ENCODE peak calls at places on chromosomes 2 and 18, in eight cellular contexts. One of them, this sample, is unnamed.

GRCh38 chr2:8058652-8059051 is 623.2 kb upstream of the ID2 start:
- DNase-seq in H1: no peak
- DNase-seq in IMR-90: no peak
- DNase-seq in SK-N-SH: no peak
- DNase-seq in HCT116: no peak
- DNase-seq in HepG2: no peak
- DNase-seq in A549: no peak
- DNase-seq in GM12878: no peak
- DNase-seq in this sample: no peak

GRCh38 chr2:216370961-216371633 is 1.2 kb downstream of the MARCHF4 start:
- DNase-seq in GM12878: no peak
- DNase-seq in IMR-90: no peak
- DNase-seq in SK-N-SH: peak
- DNase-seq in H1: no peak
- DNase-seq in HCT116: no peak
- DNase-seq in HepG2: no peak
- DNase-seq in A549: no peak
- DNase-seq in this sample: no peak

GRCh38 chr2:172335731-172336130 is 91.7 kb upstream of the ITGA6 start:
- DNase-seq in SK-N-SH: no peak
- DNase-seq in HCT116: no peak
- DNase-seq in IMR-90: no peak
- DNase-seq in HepG2: no peak
- DNase-seq in A549: no peak
- DNase-seq in GM12878: no peak
- DNase-seq in H1: no peak
- DNase-seq in this sample: no peak

GRCh38 chr2:27932396-27932795 is 41.9 kb downstream of the BABAM2 start:
- DNase-seq in H1: no peak
- DNase-seq in GM12878: no peak
- DNase-seq in HCT116: peak
- DNase-seq in A549: peak
- DNase-seq in HepG2: peak
- DNase-seq in IMR-90: peak
- DNase-seq in SK-N-SH: no peak
- DNase-seq in this sample: no peak

GRCh38 chr2:165594935-165595255 is 125.4 kb downstream of the CSRNP3 start:
- DNase-seq in SK-N-SH: no peak
- DNase-seq in HepG2: no peak
- DNase-seq in HCT116: no peak
- DNase-seq in H1: no peak
- DNase-seq in GM12878: peak
- DNase-seq in IMR-90: no peak
- DNase-seq in A549: no peak
- DNase-seq in this sample: no peak

GRCh38 chr2:62263076-62263475 is 67.2 kb downstream of the B3GNT2 start:
- DNase-seq in GM12878: no peak
- DNase-seq in HCT116: no peak
- DNase-seq in HepG2: no peak
- DNase-seq in IMR-90: no peak
- DNase-seq in A549: no peak
- DNase-seq in SK-N-SH: no peak
- DNase-seq in H1: no peak
- DNase-seq in this sample: no peak

GRCh38 chr18:32624182-32624723 is 148.6 kb downstream of the KLHL14 start:
- DNase-seq in A549: no peak
- DNase-seq in IMR-90: no peak
- DNase-seq in SK-N-SH: no peak
- DNase-seq in HCT116: no peak
- DNase-seq in H1: no peak
- DNase-seq in GM12878: no peak
- DNase-seq in HepG2: no peak
- DNase-seq in this sample: no peak

GRCh38 chr2:102504833-102505232 is 31.8 kb downstream of the SLC9A4 start:
- DNase-seq in SK-N-SH: no peak
- DNase-seq in HepG2: no peak
- DNase-seq in HCT116: no peak
- DNase-seq in GM12878: no peak
- DNase-seq in IMR-90: no peak
- DNase-seq in A549: no peak
- DNase-seq in H1: no peak
- DNase-seq in this sample: no peak

GRCh38 chr2:28224648-28225471 is 167.8 kb upstream of the FOSL2 start:
- DNase-seq in A549: no peak
- DNase-seq in SK-N-SH: no peak
- DNase-seq in HepG2: no peak
- DNase-seq in IMR-90: peak
- DNase-seq in HCT116: no peak
- DNase-seq in GM12878: no peak
- DNase-seq in H1: no peak
- DNase-seq in this sample: no peak

GRCh38 chr2:23540804-23541360 is 155.9 kb downstream of the KLHL29 start:
- DNase-seq in GM12878: no peak
- DNase-seq in A549: no peak
- DNase-seq in HCT116: no peak
- DNase-seq in SK-N-SH: no peak
- DNase-seq in HepG2: no peak
- DNase-seq in IMR-90: no peak
- DNase-seq in H1: no peak
- DNase-seq in this sample: no peak

GRCh38 chr2:183867206-183867605 is 731.1 kb upstream of the ZNF804A start:
- DNase-seq in H1: no peak
- DNase-seq in A549: no peak
- DNase-seq in IMR-90: no peak
- DNase-seq in HepG2: no peak
- DNase-seq in SK-N-SH: no peak
- DNase-seq in HCT116: no peak
- DNase-seq in GM12878: no peak
- DNase-seq in this sample: no peak

GRCh38 chr2:120397362-120397811 is 51.5 kb downstream of the INHBB start:
- DNase-seq in HepG2: peak
- DNase-seq in H1: no peak
- DNase-seq in IMR-90: no peak
- DNase-seq in GM12878: no peak
- DNase-seq in HCT116: no peak
- DNase-seq in SK-N-SH: no peak
- DNase-seq in A549: peak
- DNase-seq in this sample: no peak

GRCh38 chr2:24181849-24182248 is 7.0 kb downstream of the FAM228A start:
- DNase-seq in GM12878: no peak
- DNase-seq in HCT116: no peak
- DNase-seq in HepG2: no peak
- DNase-seq in H1: no peak
- DNase-seq in SK-N-SH: no peak
- DNase-seq in IMR-90: no peak
- DNase-seq in A549: no peak
- DNase-seq in this sample: peak

GRCh38 chr2:161122772-161123530 is 37.3 kb upstream of the TANK start:
- DNase-seq in A549: peak
- DNase-seq in IMR-90: peak
- DNase-seq in H1: no peak
- DNase-seq in SK-N-SH: no peak
- DNase-seq in HCT116: peak
- DNase-seq in GM12878: no peak
- DNase-seq in HepG2: peak
- DNase-seq in this sample: peak

GRCh38 chr2:195612515-195613495 is 44.2 kb upstream of the SLC39A10 start:
- DNase-seq in H1: peak
- DNase-seq in IMR-90: peak
- DNase-seq in HepG2: peak
- DNase-seq in HCT116: no peak
- DNase-seq in A549: peak
- DNase-seq in GM12878: no peak
- DNase-seq in SK-N-SH: no peak
- DNase-seq in this sample: no peak

GRCh38 chr2:240227538-240228428 is 87.3 kb upstream of the OTOS start:
- DNase-seq in GM12878: no peak
- DNase-seq in SK-N-SH: no peak
- DNase-seq in IMR-90: no peak
- DNase-seq in HepG2: no peak
- DNase-seq in A549: no peak
- DNase-seq in HCT116: no peak
- DNase-seq in H1: no peak
- DNase-seq in this sample: no peak

GRCh38 chr2:29640360-29640759 is 281.0 kb downstream of the ALK start:
- DNase-seq in A549: no peak
- DNase-seq in HCT116: no peak
- DNase-seq in H1: no peak
- DNase-seq in GM12878: no peak
- DNase-seq in IMR-90: no peak
- DNase-seq in HepG2: no peak
- DNase-seq in SK-N-SH: no peak
- DNase-seq in this sample: no peak

GRCh38 chr18:76691800-76692199 is 130.6 kb upstream of the ZNF236 start:
- DNase-seq in H1: no peak
- DNase-seq in GM12878: no peak
- DNase-seq in HCT116: no peak
- DNase-seq in IMR-90: peak
- DNase-seq in SK-N-SH: no peak
- DNase-seq in HepG2: no peak
- DNase-seq in A549: no peak
- DNase-seq in this sample: no peak

GRCh38 chr2:153872311-153873061 is 764 bp downstream of the GALNT13 start:
- DNase-seq in SK-N-SH: peak
- DNase-seq in H1: no peak
- DNase-seq in HepG2: no peak
- DNase-seq in HCT116: no peak
- DNase-seq in A549: no peak
- DNase-seq in IMR-90: no peak
- DNase-seq in GM12878: no peak
- DNase-seq in this sample: no peak

GRCh38 chr2:65465857-65466256 is 33.5 kb upstream of the SPRED2 start:
- DNase-seq in HCT116: no peak
- DNase-seq in H1: no peak
- DNase-seq in GM12878: no peak
- DNase-seq in SK-N-SH: no peak
- DNase-seq in A549: no peak
- DNase-seq in IMR-90: no peak
- DNase-seq in HepG2: no peak
- DNase-seq in this sample: no peak

GRCh38 chr18:68916734-68917133 is 118.9 kb downstream of the CCDC102B start:
- DNase-seq in IMR-90: no peak
- DNase-seq in A549: no peak
- DNase-seq in H1: no peak
- DNase-seq in GM12878: no peak
- DNase-seq in HepG2: peak
- DNase-seq in HCT116: peak
- DNase-seq in SK-N-SH: no peak
- DNase-seq in this sample: no peak

GRCh38 chr18:45107425-45107824 is 426.7 kb downstream of the SETBP1 start:
- DNase-seq in IMR-90: peak
- DNase-seq in H1: no peak
- DNase-seq in HCT116: no peak
- DNase-seq in GM12878: no peak
- DNase-seq in HepG2: no peak
- DNase-seq in SK-N-SH: no peak
- DNase-seq in A549: no peak
- DNase-seq in this sample: no peak

GRCh38 chr2:9260411-9261037 is 53.9 kb downstream of the ASAP2 start:
- DNase-seq in GM12878: no peak
- DNase-seq in H1: no peak
- DNase-seq in HepG2: no peak
- DNase-seq in HCT116: no peak
- DNase-seq in A549: no peak
- DNase-seq in SK-N-SH: no peak
- DNase-seq in IMR-90: no peak
- DNase-seq in this sample: no peak
- TF ChIP-seq RAD21 in GM12878: no peak
- TF ChIP-seq RAD21 in H1: no peak
- TF ChIP-seq RAD21 in HepG2: no peak
- TF ChIP-seq RAD21 in HCT116: no peak
- TF ChIP-seq RAD21 in A549: no peak
- TF ChIP-seq RAD21 in SK-N-SH: no peak
- TF ChIP-seq RAD21 in IMR-90: no peak
- TF ChIP-seq RAD21 in this sample: no peak

GRCh38 chr2:193580176-193580950 is 1385.6 kb upstream of the TMEFF2 start:
- DNase-seq in GM12878: no peak
- DNase-seq in H1: no peak
- DNase-seq in A549: no peak
- DNase-seq in HepG2: no peak
- DNase-seq in HCT116: no peak
- DNase-seq in SK-N-SH: no peak
- DNase-seq in IMR-90: no peak
- DNase-seq in this sample: no peak

GRCh38 chr2:193584001-193584400 is 1389.3 kb upstream of the TMEFF2 start:
- DNase-seq in GM12878: no peak
- DNase-seq in IMR-90: peak
- DNase-seq in HepG2: peak
- DNase-seq in HCT116: peak
- DNase-seq in A549: no peak
- DNase-seq in H1: no peak
- DNase-seq in SK-N-SH: peak
- DNase-seq in this sample: no peak

GRCh38 chr2:193581807-193582206 is 1387.1 kb upstream of the TMEFF2 start:
- DNase-seq in GM12878: no peak
- DNase-seq in HCT116: no peak
- DNase-seq in HepG2: no peak
- DNase-seq in H1: no peak
- DNase-seq in SK-N-SH: no peak
- DNase-seq in A549: no peak
- DNase-seq in IMR-90: no peak
- DNase-seq in this sample: no peak

GRCh38 chr2:193584522-193584938 is 1389.8 kb upstream of the TMEFF2 start:
- DNase-seq in SK-N-SH: peak
- DNase-seq in GM12878: no peak
- DNase-seq in HCT116: peak
- DNase-seq in A549: no peak
- DNase-seq in IMR-90: peak
- DNase-seq in HepG2: peak
- DNase-seq in H1: no peak
- DNase-seq in this sample: peak
- TF ChIP-seq RAD21 in SK-N-SH: peak
- TF ChIP-seq RAD21 in GM12878: peak
- TF ChIP-seq RAD21 in HCT116: peak
- TF ChIP-seq RAD21 in A549: peak
- TF ChIP-seq RAD21 in IMR-90: no peak
- TF ChIP-seq RAD21 in HepG2: peak
- TF ChIP-seq RAD21 in H1: peak
- TF ChIP-seq RAD21 in this sample: peak

GRCh38 chr2:180495606-180496005 is 484.8 kb upstream of the UBE2E3 start:
- DNase-seq in HepG2: no peak
- DNase-seq in GM12878: no peak
- DNase-seq in H1: no peak
- DNase-seq in IMR-90: peak
- DNase-seq in A549: no peak
- DNase-seq in SK-N-SH: no peak
- DNase-seq in HCT116: no peak
- DNase-seq in this sample: no peak
- TF ChIP-seq RAD21 in HepG2: no peak
- TF ChIP-seq RAD21 in GM12878: no peak
- TF ChIP-seq RAD21 in H1: no peak
- TF ChIP-seq RAD21 in IMR-90: no peak
- TF ChIP-seq RAD21 in A549: no peak
- TF ChIP-seq RAD21 in SK-N-SH: no peak
- TF ChIP-seq RAD21 in HCT116: no peak
- TF ChIP-seq RAD21 in this sample: no peak

DNA sequence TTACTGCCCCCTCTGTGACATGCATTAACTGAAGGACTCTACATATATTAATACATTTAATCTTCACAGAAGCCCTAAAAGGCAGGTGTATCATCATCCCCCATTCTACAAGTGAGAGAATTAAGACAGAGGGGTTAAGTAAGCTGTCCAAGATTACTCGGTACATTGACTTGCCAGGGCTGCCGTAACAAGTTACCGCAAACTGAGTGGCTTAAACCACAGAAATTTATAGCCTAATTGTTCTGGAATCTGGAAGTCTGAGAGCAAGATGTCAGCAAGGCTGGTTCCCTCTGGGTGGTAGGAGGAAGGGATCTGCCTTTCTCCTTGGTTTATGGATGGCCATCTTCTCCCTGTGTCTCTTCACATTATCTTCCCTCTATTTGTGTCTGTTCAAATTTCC is 605.5 kb downstream of the EPHA4 start:
- DNase-seq in SK-N-SH: no peak
- DNase-seq in IMR-90: peak
- DNase-seq in HepG2: no peak
- DNase-seq in H1: no peak
- DNase-seq in HCT116: no peak
- DNase-seq in GM12878: no peak
- DNase-seq in A549: no peak
- DNase-seq in this sample: no peak
- TF ChIP-seq RAD21 in SK-N-SH: no peak
- TF ChIP-seq RAD21 in IMR-90: no peak
- TF ChIP-seq RAD21 in HepG2: no peak
- TF ChIP-seq RAD21 in H1: no peak
- TF ChIP-seq RAD21 in HCT116: no peak
- TF ChIP-seq RAD21 in GM12878: no peak
- TF ChIP-seq RAD21 in A549: no peak
- TF ChIP-seq RAD21 in this sample: no peak

This sample was measured in K562.